ENCODE peak calls at places on chromosome 2, in six cellular contexts. One of them, this sample, is unnamed.

GRCh38 chr2:72574886-72575285 is 250.9 kb downstream of the EXOC6B start:
- DNase-seq in HuH-7.5: no peak
- DNase-seq in GM18507: no peak
- DNase-seq in EL: no peak
- DNase-seq in iPS-NIHi11: no peak
- DNase-seq in NCI-H1436: no peak
- DNase-seq in this sample: no peak

GRCh38 chr2:45987856-45988255 is 309.4 kb upstream of the EPAS1 start:
- DNase-seq in HuH-7.5: no peak
- DNase-seq in GM18507: no peak
- DNase-seq in EL: no peak
- DNase-seq in iPS-NIHi11: no peak
- DNase-seq in NCI-H1436: no peak
- DNase-seq in this sample: no peak

GRCh38 chr2:96108578-96109561 is 7.5 kb downstream of the ADRA2B start:
- DNase-seq in HuH-7.5: no peak
- DNase-seq in GM18507: no peak
- DNase-seq in EL: no peak
- DNase-seq in iPS-NIHi11: peak
- DNase-seq in NCI-H1436: no peak
- DNase-seq in this sample: peak

GRCh38 chr2:39734451-39734850 is 44.6 kb downstream of the THUMPD2 start:
- DNase-seq in HuH-7.5: no peak
- DNase-seq in GM18507: no peak
- DNase-seq in EL: no peak
- DNase-seq in iPS-NIHi11: no peak
- DNase-seq in NCI-H1436: no peak
- DNase-seq in this sample: no peak

GRCh38 chr2:207506426-207506825 is 23.3 kb upstream of the CREB1 start:
- DNase-seq in HuH-7.5: no peak
- DNase-seq in GM18507: no peak
- DNase-seq in EL: no peak
- DNase-seq in iPS-NIHi11: no peak
- DNase-seq in NCI-H1436: no peak
- DNase-seq in this sample: no peak

GRCh38 chr2:60552096-60552850 is 1.2 kb downstream of the BCL11A start:
- DNase-seq in HuH-7.5: no peak
- DNase-seq in GM18507: no peak
- DNase-seq in EL: peak
- DNase-seq in iPS-NIHi11: no peak
- DNase-seq in NCI-H1436: no peak
- DNase-seq in this sample: no peak

GRCh38 chr2:168518555-168519066 is 62.5 kb downstream of the CERS6 start:
- DNase-seq in HuH-7.5: no peak
- DNase-seq in GM18507: no peak
- DNase-seq in EL: peak
- DNase-seq in iPS-NIHi11: peak
- DNase-seq in NCI-H1436: no peak
- DNase-seq in this sample: no peak

GRCh38 chr2:73714091-73714490 is 23.1 kb downstream of the TPRKB start:
- DNase-seq in HuH-7.5: no peak
- DNase-seq in GM18507: no peak
- DNase-seq in EL: no peak
- DNase-seq in iPS-NIHi11: no peak
- DNase-seq in NCI-H1436: no peak
- DNase-seq in this sample: no peak

GRCh38 chr2:236616031-236616430 is 46.4 kb downstream of the ACKR3 start:
- DNase-seq in HuH-7.5: no peak
- DNase-seq in GM18507: no peak
- DNase-seq in EL: no peak
- DNase-seq in iPS-NIHi11: no peak
- DNase-seq in NCI-H1436: no peak
- DNase-seq in this sample: no peak

GRCh38 chr2:236654496-236654895 is 84.9 kb downstream of the ACKR3 start:
- DNase-seq in HuH-7.5: no peak
- DNase-seq in GM18507: no peak
- DNase-seq in EL: no peak
- DNase-seq in iPS-NIHi11: no peak
- DNase-seq in NCI-H1436: no peak
- DNase-seq in this sample: no peak

GRCh38 chr2:105494683-105495425 is 96.0 kb upstream of the FHL2 start:
- DNase-seq in HuH-7.5: no peak
- DNase-seq in GM18507: no peak
- DNase-seq in EL: no peak
- DNase-seq in iPS-NIHi11: no peak
- DNase-seq in NCI-H1436: no peak
- DNase-seq in this sample: no peak

GRCh38 chr2:28025116-28025515 is 134.6 kb downstream of the BABAM2 start:
- DNase-seq in HuH-7.5: no peak
- DNase-seq in GM18507: no peak
- DNase-seq in EL: no peak
- DNase-seq in iPS-NIHi11: no peak
- DNase-seq in NCI-H1436: no peak
- DNase-seq in this sample: no peak

GRCh38 chr2:185374878-185375277 is 363.7 kb upstream of the FSIP2 start:
- DNase-seq in HuH-7.5: no peak
- DNase-seq in GM18507: no peak
- DNase-seq in EL: no peak
- DNase-seq in iPS-NIHi11: no peak
- DNase-seq in NCI-H1436: no peak
- DNase-seq in this sample: no peak

GRCh38 chr2:85790032-85790431 is 36.2 kb downstream of the ATOH8 start:
- DNase-seq in HuH-7.5: no peak
- DNase-seq in GM18507: no peak
- DNase-seq in EL: no peak
- DNase-seq in iPS-NIHi11: no peak
- DNase-seq in NCI-H1436: no peak
- DNase-seq in this sample: no peak

GRCh38 chr2:25068193-25068592 is 26.3 kb downstream of the EFR3B start:
- DNase-seq in HuH-7.5: no peak
- DNase-seq in GM18507: no peak
- DNase-seq in EL: no peak
- DNase-seq in iPS-NIHi11: no peak
- DNase-seq in NCI-H1436: no peak
- DNase-seq in this sample: no peak

GRCh38 chr2:68000170-68000825 is 62.5 kb downstream of the C1D start:
- DNase-seq in HuH-7.5: no peak
- DNase-seq in GM18507: no peak
- DNase-seq in EL: no peak
- DNase-seq in iPS-NIHi11: no peak
- DNase-seq in NCI-H1436: no peak
- DNase-seq in this sample: no peak

GRCh38 chr2:172256886-172257285 is 154.2 kb upstream of the DLX2 start:
- DNase-seq in HuH-7.5: no peak
- DNase-seq in GM18507: no peak
- DNase-seq in EL: no peak
- DNase-seq in iPS-NIHi11: no peak
- DNase-seq in NCI-H1436: no peak
- DNase-seq in this sample: no peak

GRCh38 chr2:191376981-191377629 is 131.9 kb downstream of the MYO1B start:
- DNase-seq in HuH-7.5: no peak
- DNase-seq in GM18507: no peak
- DNase-seq in EL: peak
- DNase-seq in iPS-NIHi11: peak
- DNase-seq in NCI-H1436: no peak
- DNase-seq in this sample: no peak

This sample was measured in 8988T.